ENCODE peak calls at places on chromosomes 11 and 22, in ten cellular contexts. P, A, G, E, Z, M, T, F, B and U are unnamed samples.

GRCh38 chr11:106459135-106459534 is 381.7 kb downstream of the AASDHPPT start:
- DNase-seq in P (no peak), A (no peak), G (no peak), E (no peak), Z (no peak), M (no peak), T (no peak), F (no peak), B (no peak), U (no peak)

GRCh38 chr22:47736166-47737034 is 974.0 kb downstream of the TBC1D22A start:
- DNase-seq in P (no peak), A (peak), G (no peak), E (no peak), Z (no peak), M (no peak), T (no peak), F (no peak), B (no peak), U (no peak)

GRCh38 chr11:24253237-24253760 is 243.6 kb upstream of the LUZP2 start:
- DNase-seq in P (no peak), A (no peak), G (no peak), E (no peak), Z (no peak), M (no peak), T (no peak), F (no peak), B (no peak), U (no peak)

GRCh38 chr11:110349109-110349996 is 52.9 kb upstream of the RDX start:
- DNase-seq in P (no peak), A (no peak), G (no peak), E (no peak), Z (no peak), M (no peak), T (peak), F (no peak), B (no peak), U (no peak)

GRCh38 chr11:128603752-128604472 is 16.6 kb upstream of the ETS1 start:
- DNase-seq in P (no peak), A (no peak), G (no peak), E (no peak), Z (no peak), M (no peak), T (no peak), F (no peak), B (no peak), U (no peak)

GRCh38 chr22:21998595-21999247 is 16.1 kb upstream of the TOP3B start:
- DNase-seq in P (no peak), A (no peak), G (no peak), E (no peak), Z (no peak), M (no peak), T (no peak), F (no peak), B (no peak), U (no peak)

GRCh38 chr22:50261615-50262459 is at the start of gene MAPK12:
- DNase-seq in P (no peak), A (no peak), G (no peak), E (peak), Z (no peak), M (no peak), T (no peak), F (peak), B (no peak), U (no peak)

GRCh38 chr11:47766363-47767227 is 546 bp downstream of the FNBP4 start:
- DNase-seq in P (peak), A (peak), G (peak), E (no peak), Z (peak), M (peak), T (peak), F (peak), B (peak), U (peak)

GRCh38 chr11:2987881-2988280 is 4.2 kb downstream of the NAP1L4 start:
- DNase-seq in P (peak), A (no peak), G (no peak), E (no peak), Z (no peak), M (peak), T (no peak), F (no peak), B (no peak), U (no peak)

GRCh38 chr11:48017105-48017874 is 36.9 kb downstream of the PTPRJ start:
- DNase-seq in P (peak), A (no peak), G (no peak), E (no peak), Z (no peak), M (no peak), T (no peak), F (no peak), B (no peak), U (no peak)

GRCh38 chr11:37465221-37465620 is 867.2 kb upstream of the RAG2 start:
- DNase-seq in P (no peak), A (no peak), G (no peak), E (no peak), Z (no peak), M (no peak), T (no peak), F (no peak), B (no peak), U (no peak)

GRCh38 chr11:69468911-69469885 is 12.3 kb upstream of the LINC01488 start:
- DNase-seq in P (no peak), A (peak), G (no peak), E (no peak), Z (no peak), M (peak), T (no peak), F (no peak), B (no peak), U (no peak)

GRCh38 chr22:27310966-27311665 is 490.4 kb downstream of the MN1 start:
- DNase-seq in P (no peak), A (no peak), G (no peak), E (no peak), Z (no peak), M (no peak), T (no peak), F (no peak), B (no peak), U (no peak)

GRCh38 chr11:133952199-133953190 is 4.3 kb downstream of the IGSF9B start:
- DNase-seq in P (no peak), A (no peak), G (no peak), E (no peak), Z (no peak), M (no peak), T (no peak), F (no peak), B (no peak), U (no peak)
- H3K27ac ChIP-seq in P (no peak), A (no peak), G (no peak), E (no peak), Z (peak), M (no peak), T (peak), F (peak), B (no peak), U (no peak)

GRCh38 chr11:35317253-35317652 is 102.1 kb downstream of the SLC1A2 start:
- DNase-seq in P (no peak), A (no peak), G (no peak), E (no peak), Z (no peak), M (no peak), T (no peak), F (no peak), B (no peak), U (no peak)

GRCh38 chr11:35316161-35316560 is 103.2 kb downstream of the SLC1A2 start:
- DNase-seq in P (no peak), A (no peak), G (no peak), E (no peak), Z (no peak), M (no peak), T (no peak), F (no peak), B (no peak), U (no peak)

GRCh38 chr11:35318309-35318708 is 101.0 kb downstream of the SLC1A2 start:
- DNase-seq in P (no peak), A (no peak), G (no peak), E (no peak), Z (no peak), M (no peak), T (no peak), F (no peak), B (no peak), U (no peak)

GRCh38 chr11:35308157-35308556 is 111.2 kb downstream of the SLC1A2 start:
- DNase-seq in P (no peak), A (no peak), G (no peak), E (no peak), Z (no peak), M (no peak), T (no peak), F (no peak), B (no peak), U (no peak)

GRCh38 chr11:35313066-35313765 is 106.1 kb downstream of the SLC1A2 start:
- DNase-seq in P (no peak), A (no peak), G (no peak), E (no peak), Z (no peak), M (no peak), T (no peak), F (no peak), B (no peak), U (no peak)
- H3K27ac ChIP-seq in P (no peak), A (no peak), G (no peak), E (no peak), Z (no peak), M (no peak), T (no peak), F (no peak), B (peak), U (peak)

GRCh38 chr22:19605508-19606331 is 81.5 kb upstream of the CLDN5 start:
- DNase-seq in P (no peak), A (no peak), G (no peak), E (no peak), Z (peak), M (no peak), T (no peak), F (no peak), B (no peak), U (no peak)
- H3K27ac ChIP-seq in P (no peak), A (no peak), G (peak), E (no peak), Z (no peak), M (no peak), T (no peak), F (no peak), B (no peak), U (no peak)

GRCh38 chr11:62124186-62125113 is 639 bp downstream of the INCENP start:
- DNase-seq in P (no peak), A (no peak), G (peak), E (no peak), Z (no peak), M (peak), T (no peak), F (no peak), B (no peak), U (no peak)
- H3K27ac ChIP-seq in P (peak), A (no peak), G (peak), E (no peak), Z (peak), M (no peak), T (peak), F (peak), B (peak), U (peak)

GRCh38 chr22:39240841-39241631 is 3.7 kb downstream of the PDGFB start:
- DNase-seq in P (peak), A (peak), G (peak), E (no peak), Z (no peak), M (peak), T (peak), F (peak), B (peak), U (peak)
- H3K27ac ChIP-seq in P (peak), A (peak), G (peak), E (no peak), Z (peak), M (no peak), T (peak), F (peak), B (peak), U (peak)

DNA sequence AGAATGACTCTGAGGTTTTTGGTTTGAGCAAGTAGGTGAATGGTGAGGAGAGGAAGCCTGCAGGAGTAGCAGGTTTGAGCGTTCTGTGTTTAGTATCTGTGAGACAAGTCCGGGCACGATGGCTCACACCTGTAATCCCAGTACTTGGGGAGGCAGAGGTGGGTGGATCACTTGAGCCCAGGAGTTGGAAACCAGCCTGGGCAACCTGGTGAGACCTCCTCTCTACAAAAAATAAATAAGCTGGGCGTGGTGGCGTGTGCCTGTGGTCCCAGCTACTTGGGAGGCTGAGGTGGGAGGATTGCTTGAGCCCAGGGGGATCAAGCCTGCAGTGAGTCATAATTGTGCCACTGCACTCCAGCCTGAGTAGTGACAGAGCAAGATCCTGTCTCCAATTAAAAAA is 9.7 kb upstream of the CENATAC start:
- DNase-seq in P (no peak), A (no peak), G (peak), E (no peak), Z (no peak), M (no peak), T (no peak), F (no peak), B (no peak), U (no peak)
- H3K27ac ChIP-seq in P (no peak), A (no peak), G (peak), E (no peak), Z (no peak), M (no peak), T (no peak), F (no peak), B (no peak), U (no peak)

GRCh38 chr11:1672613-1673400 is 24.2 kb upstream of the KRTAP5-6 start:
- DNase-seq in P (no peak), A (peak), G (no peak), E (no peak), Z (no peak), M (no peak), T (no peak), F (no peak), B (peak), U (no peak)

GRCh38 chr11:1674194-1674878 is 22.7 kb upstream of the KRTAP5-6 start:
- DNase-seq in P (no peak), A (no peak), G (no peak), E (no peak), Z (no peak), M (no peak), T (no peak), F (no peak), B (peak), U (no peak)

GRCh38 chr11:1675536-1676253 is 21.3 kb upstream of the KRTAP5-6 start:
- DNase-seq in P (no peak), A (no peak), G (no peak), E (no peak), Z (no peak), M (no peak), T (no peak), F (no peak), B (no peak), U (no peak)

GRCh38 chr11:1674879-1675235 is 22.1 kb upstream of the KRTAP5-6 start:
- DNase-seq in P (no peak), A (peak), G (no peak), E (no peak), Z (no peak), M (no peak), T (no peak), F (no peak), B (peak), U (no peak)

DNA sequence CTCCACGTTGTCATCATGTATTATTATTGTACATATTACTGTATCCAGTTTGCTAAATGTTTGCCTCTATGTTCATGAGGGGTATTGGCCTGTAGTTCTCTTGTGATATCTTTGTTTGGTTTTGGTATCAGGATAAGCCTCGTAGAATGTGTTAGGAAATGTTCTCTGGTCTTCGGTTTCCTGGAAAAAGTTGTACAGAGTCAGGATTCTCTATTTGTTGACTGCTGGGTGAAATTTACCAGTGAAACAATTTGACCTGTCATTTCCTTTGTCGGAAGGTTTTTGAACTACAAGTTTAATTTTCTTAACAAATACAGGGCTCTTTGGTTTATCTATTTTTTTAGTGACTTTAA is 23.2 kb upstream of the KRTAP5-6 start:
- DNase-seq in P (no peak), A (no peak), G (no peak), E (no peak), Z (no peak), M (no peak), T (no peak), F (no peak), B (no peak), U (no peak)
- H3K27ac ChIP-seq in P (no peak), A (peak), G (no peak), E (no peak), Z (no peak), M (no peak), T (no peak), F (no peak), B (no peak), U (no peak)

DNA sequence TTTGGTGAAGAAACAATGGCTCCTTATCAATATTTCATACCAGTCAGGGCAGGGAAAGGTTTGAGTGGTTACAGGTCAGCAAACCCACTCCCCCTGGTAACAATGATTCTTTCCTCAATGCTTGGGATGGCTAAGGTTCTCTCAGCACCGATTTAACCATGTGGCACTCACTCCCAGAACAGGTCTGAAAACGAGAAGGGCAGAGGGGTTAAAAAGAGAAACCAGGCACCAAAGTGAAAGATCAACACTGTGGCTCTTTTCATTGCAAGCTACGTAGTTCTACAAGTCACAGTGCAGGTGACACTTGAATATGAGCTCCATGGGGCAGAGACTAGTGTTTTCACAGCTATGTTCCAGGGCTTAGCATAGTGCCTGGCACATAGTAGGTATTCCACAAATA is 132.4 kb downstream of the PLEKHA7 start:
- DNase-seq in P (no peak), A (no peak), G (no peak), E (no peak), Z (no peak), M (no peak), T (no peak), F (no peak), B (no peak), U (no peak)
- H3K27ac ChIP-seq in P (no peak), A (no peak), G (no peak), E (no peak), Z (no peak), M (no peak), T (no peak), F (peak), B (no peak), U (no peak)

GRCh38 chr11:12624595-12624994 is 49.6 kb upstream of the TEAD1 start:
- DNase-seq in P (no peak), A (no peak), G (no peak), E (no peak), Z (no peak), M (no peak), T (no peak), F (no peak), B (no peak), U (no peak)
- H3K27ac ChIP-seq in P (no peak), A (no peak), G (no peak), E (no peak), Z (no peak), M (no peak), T (no peak), F (no peak), B (no peak), U (no peak)